ENCODE peak calls at places on chromosome 9, in five cellular contexts. S is brain microvascular endothelial cell, G is mammary epithelial cell, I is Calu3, E is IMR-90. A is an unnamed sample.

GRCh38 chr9:95073042-95073607 is 244.4 kb downstream of the FANCC start:
- DNase-seq in S (no peak), I (no peak), E (no peak), G (no peak), A (no peak)

GRCh38 chr9:99824378-99825157 is 2.9 kb downstream of the NR4A3 start:
- DNase-seq in E (no peak), S (peak), I (peak), G (no peak), A (peak)

GRCh38 chr9:92963831-92964606 is 16.7 kb downstream of the FGD3 start:
- DNase-seq in S (no peak), I (no peak), E (no peak), G (no peak), A (no peak)

GRCh38 chr9:128136816-128137793 is 9.6 kb upstream of the PTGES2 start:
- DNase-seq in I (peak), S (peak), E (peak), G (peak), A (no peak)

GRCh38 chr9:99807276-99807852 is 14.3 kb upstream of the NR4A3 start:
- DNase-seq in S (peak), E (peak), I (peak), G (peak), A (peak)

GRCh38 chr9:693460-694390 is 147.8 kb upstream of the DMRT1 start:
- DNase-seq in G (no peak), I (no peak), E (peak), S (peak), A (peak)

GRCh38 chr9:18173923-18174322 is 300.0 kb upstream of the ADAMTSL1 start:
- DNase-seq in S (no peak), G (no peak), E (no peak), I (no peak), A (no peak)

GRCh38 chr9:22208846-22209585 is 199.9 kb upstream of the CDKN2B start:
- DNase-seq in E (no peak), S (no peak), I (no peak), G (peak), A (no peak)

GRCh38 chr9:127505396-127506116 is 54.2 kb downstream of the LRSAM1 start:
- DNase-seq in S (peak), I (peak), G (no peak), E (no peak), A (peak)

GRCh38 chr9:136996361-136997281 is at the start of gene CLIC3:
- DNase-seq in S (no peak), G (peak), I (peak), E (no peak), A (no peak)

GRCh38 chr9:113488071-113488470 is 24.5 kb downstream of the RGS3 start:
- DNase-seq in I (no peak), G (peak), S (no peak), E (no peak), A (no peak)

GRCh38 chr9:107732781-107733529 is 243.4 kb upstream of the KLF4 start:
- DNase-seq in S (no peak), I (no peak), E (peak), G (peak), A (no peak)

GRCh38 chr9:135156525-135157510 is 69.3 kb downstream of the OLFM1 start:
- DNase-seq in S (no peak), I (peak), G (peak), E (peak), A (peak)

GRCh38 chr9:94675008-94675841 is 35.9 kb upstream of the FBP1 start:
- DNase-seq in S (peak), G (no peak), I (no peak), E (peak), A (no peak)

GRCh38 chr9:137316012-137316981 is 14.2 kb upstream of the NRARP start:
- DNase-seq in S (no peak), I (peak), E (no peak), G (peak), A (peak)

GRCh38 chr9:96006961-96007360 is 131.5 kb downstream of the ERCC6L2 start:
- DNase-seq in I (no peak), S (peak), G (no peak), E (peak), A (no peak)

GRCh38 chr9:135574943-135575342 is 13.4 kb downstream of the PAEP start:
- DNase-seq in I (no peak), G (no peak), S (no peak), E (no peak), A (no peak)

GRCh38 chr9:15999422-16000339 is 446.8 kb downstream of the CCDC171 start:
- DNase-seq in S (peak), G (peak), E (peak), I (peak), A (peak)

GRCh38 chr9:106880863-106881262 is 17.9 kb downstream of the ZNF462 start:
- DNase-seq in G (peak), S (no peak), I (no peak), E (peak), A (no peak)

GRCh38 chr9:86407022-86407421 is 52.8 kb upstream of the TUT7 start:
- DNase-seq in S (peak), E (peak), G (peak), I (peak), A (no peak)

GRCh38 chr9:131092030-131092429 is 4.3 kb upstream of the AIF1L start:
- DNase-seq in G (no peak), I (no peak), E (no peak), S (no peak), A (no peak)

DNA sequence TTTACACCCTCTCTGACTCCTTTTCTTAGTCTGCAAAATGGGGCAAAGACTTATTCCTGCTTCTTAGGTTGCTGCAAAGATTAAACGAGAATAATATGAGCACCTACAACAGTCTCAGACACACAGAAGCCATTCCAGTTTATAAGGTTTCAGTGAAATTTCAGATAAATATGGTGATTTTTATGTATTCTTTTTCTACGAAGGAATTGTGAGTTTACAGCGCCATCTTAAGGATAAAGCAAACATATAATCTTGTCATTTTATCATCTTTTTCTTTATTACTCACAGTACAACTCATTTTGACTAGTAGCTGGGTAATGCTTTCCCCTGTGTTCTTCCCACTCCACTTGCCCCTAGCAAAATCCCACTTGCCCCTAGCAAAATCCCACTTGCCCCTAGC is 29.2 kb upstream of the SMC5 start:
- DNase-seq in I (no peak), G (peak), S (no peak), E (peak), A (peak)
- TF ChIP-seq CTCF in I (no peak), G (peak), S (peak), E (peak), A (peak)

DNA sequence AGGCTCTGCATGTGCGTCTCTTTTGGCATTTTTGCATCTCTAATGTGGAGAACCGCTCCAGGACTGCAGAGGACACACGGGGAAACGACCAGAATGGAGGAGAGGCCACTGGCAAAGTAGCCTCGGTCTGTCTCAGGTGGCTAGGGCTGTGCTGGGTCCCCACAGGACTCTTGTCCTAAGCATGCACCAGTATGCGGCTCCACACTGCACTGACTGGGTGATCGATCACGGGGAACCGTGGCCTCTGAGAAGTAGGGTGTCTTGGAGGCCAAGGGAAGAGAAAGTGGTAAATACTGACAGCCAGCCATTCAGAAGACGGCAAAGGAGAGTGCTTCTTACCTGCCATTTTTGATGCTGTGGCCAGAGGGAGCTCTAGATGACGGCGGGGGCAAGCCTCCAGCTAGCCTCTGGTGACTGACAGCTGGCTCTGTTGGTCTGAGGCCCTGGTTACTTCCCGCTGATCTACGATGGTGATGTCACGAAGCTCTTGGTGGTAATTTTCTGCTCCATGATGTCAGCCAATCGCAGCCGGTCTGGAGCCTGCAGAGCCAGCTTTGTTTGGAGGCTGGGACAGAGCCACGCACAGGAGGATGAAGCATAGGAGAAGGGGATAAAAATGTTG is 40.4 kb upstream of the GADD45G start:
- DNase-seq in I (peak), E (no peak), S (peak), G (no peak), A (peak)
- TF ChIP-seq CTCF in I (no peak), E (no peak), S (peak), G (no peak), A (no peak)

GRCh38 chr9:80147866-80148265 is 576.1 kb downstream of the TLE4 start:
- DNase-seq in E (no peak), I (no peak), S (no peak), G (no peak), A (peak)

GRCh38 chr9:80144856-80145255 is 573.1 kb downstream of the TLE4 start:
- DNase-seq in S (no peak), I (no peak), E (no peak), G (no peak), A (no peak)

GRCh38 chr9:80143899-80144298 is 572.1 kb downstream of the TLE4 start:
- DNase-seq in S (no peak), E (no peak), G (no peak), I (no peak), A (no peak)

GRCh38 chr9:80146466-80146865 is 574.7 kb downstream of the TLE4 start:
- DNase-seq in S (peak), G (no peak), I (no peak), E (peak), A (peak)
- TF ChIP-seq CTCF in S (peak), G (peak), I (no peak), E (peak), A (peak)

DNA sequence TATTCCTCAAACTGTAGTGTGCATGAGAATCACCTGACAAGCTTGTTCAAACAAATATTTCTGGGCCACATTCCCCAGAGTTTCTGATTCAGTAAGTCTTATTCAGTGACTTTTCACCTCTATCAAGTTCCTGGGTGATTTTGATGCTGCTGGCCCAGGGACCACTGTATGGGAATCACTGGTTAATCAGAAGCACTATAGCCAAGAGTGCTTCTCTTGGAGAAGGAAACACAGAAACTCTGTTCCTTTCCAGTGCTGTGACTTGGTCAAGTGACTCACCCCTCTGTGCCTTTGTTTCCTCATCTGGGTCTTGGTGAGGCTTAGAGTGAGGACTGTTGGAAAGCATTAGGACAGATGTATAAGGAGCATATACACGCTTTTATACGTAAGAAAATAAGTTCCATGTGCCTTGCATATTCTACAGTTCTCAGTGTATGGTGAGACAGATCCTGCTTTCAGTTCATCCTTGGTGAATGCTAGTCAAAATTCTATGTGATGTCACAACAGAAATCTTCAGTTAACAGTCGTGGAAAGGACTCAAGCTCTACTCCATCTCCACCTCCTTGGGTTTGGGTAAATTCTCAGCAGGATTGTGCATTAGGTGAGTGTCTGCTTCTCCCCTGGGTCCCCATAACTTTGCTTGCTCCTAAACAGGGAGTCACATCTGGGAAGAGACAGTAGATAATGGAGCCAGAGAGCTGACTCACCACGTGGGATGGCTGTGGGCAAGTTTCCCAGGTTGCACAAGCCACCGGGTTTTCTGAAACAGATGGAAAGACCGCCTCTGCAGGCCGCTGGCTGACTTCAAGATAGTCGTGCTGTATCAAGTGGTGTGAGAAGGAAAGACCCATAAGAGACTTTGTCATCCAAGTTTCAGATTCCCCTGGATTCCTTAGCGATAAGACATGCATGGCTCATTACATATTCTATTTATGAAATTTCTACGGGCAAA is 117.0 kb downstream of the NXNL2 start:
- DNase-seq in I (no peak), S (peak), G (peak), E (peak), A (peak)
- TF ChIP-seq CTCF in I (no peak), S (peak), G (peak), E (peak), A (peak)

DNA sequence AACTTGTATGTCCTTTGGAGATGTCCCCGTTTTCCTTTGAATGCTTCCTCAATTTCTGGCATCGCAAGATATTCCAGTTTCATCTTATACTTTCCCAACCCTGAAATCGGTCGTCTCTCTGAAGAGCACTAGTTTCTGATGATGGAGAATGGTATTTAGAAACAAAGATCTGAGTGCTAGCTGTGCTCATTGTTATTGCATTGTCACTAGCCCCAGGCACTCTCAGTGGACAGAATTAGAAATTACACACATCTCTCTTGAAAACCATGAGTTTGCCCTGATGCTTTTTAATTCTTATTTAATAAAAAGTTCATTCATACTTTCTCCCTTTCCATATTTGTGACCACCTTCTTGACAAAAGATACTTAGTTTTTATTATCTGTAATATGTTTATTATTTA is 67.7 kb downstream of the C9orf152 start:
- DNase-seq in E (no peak), G (peak), S (no peak), I (no peak), A (no peak)
- TF ChIP-seq CTCF in E (no peak), G (peak), S (no peak), I (no peak), A (no peak)

DNA sequence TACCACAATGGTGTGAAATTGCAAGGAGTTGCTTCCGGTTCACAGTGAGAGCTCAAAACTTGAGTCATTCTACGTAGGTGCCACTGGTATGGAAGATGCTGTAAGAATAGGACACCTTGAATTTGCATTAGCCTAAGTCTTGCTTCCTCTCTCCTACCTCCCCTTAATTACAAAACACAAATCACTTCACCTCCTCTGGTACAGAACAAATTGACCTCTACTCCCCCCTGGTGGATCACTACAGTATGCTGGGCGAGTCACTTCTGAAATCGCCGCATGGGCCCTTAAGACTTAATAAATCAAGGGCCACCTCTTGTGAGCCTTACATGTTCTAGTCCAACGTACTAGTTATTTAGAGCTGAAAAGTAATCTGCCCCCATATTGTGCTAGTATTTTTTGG is 145.3 kb upstream of the SMARCA2 start:
- DNase-seq in E (no peak), I (peak), G (peak), S (no peak), A (peak)
- TF ChIP-seq CTCF in E (no peak), I (peak), G (peak), S (peak), A (peak)